ENCODE peak calls at places on chromosomes 1 and 21, in four cellular contexts. K, X, U and V are unnamed samples.

GRCh38 chr1:109643385-109644230 is 12.3 kb upstream of the GSTM4 start:
- DNase-seq in K (peak; percentile 94), X (peak; percentile 90), U (peak; percentile 62), V (peak; percentile 68)

GRCh38 chr1:225710804-225711203 is 57.9 kb upstream of the ENAH start:
- DNase-seq in K (peak; percentile 39), X (no peak), U (peak; percentile 89), V (no peak)

GRCh38 chr1:102466487-102466886 is 469.8 kb upstream of the OLFM3 start:
- DNase-seq in K (no peak), X (no peak), U (no peak), V (no peak)

GRCh38 chr1:153190373-153190772 is 12.9 kb upstream of the LELP1 start:
- DNase-seq in K (no peak), X (no peak), U (no peak), V (peak; percentile 27)

GRCh38 chr1:201111672-201112071 is 554 bp downstream of the CACNA1S start:
- DNase-seq in K (no peak), X (no peak), U (no peak), V (no peak)

GRCh38 chr1:20476260-20477038 is 9.6 kb downstream of the CAMK2N1 start:
- DNase-seq in K (no peak), X (peak; percentile 97), U (peak; percentile 34), V (no peak)

GRCh38 chr1:92211166-92211565 is 6.5 kb upstream of the C1orf146 start:
- DNase-seq in K (no peak), X (no peak), U (peak; percentile 87), V (no peak)

GRCh38 chr1:32199717-32200072 is 700 bp upstream of the CCDC28B start:
- DNase-seq in K (no peak), X (no peak), U (no peak), V (no peak)

GRCh38 chr1:166026143-166026542 is 140.7 kb downstream of the FAM78B start:
- DNase-seq in K (no peak), X (no peak), U (no peak), V (no peak)

GRCh38 chr1:53559854-53560571 is 100.8 kb downstream of the DMRTB1 start:
- DNase-seq in K (no peak), X (no peak), U (no peak), V (no peak)

GRCh38 chr1:224894915-224895314 is 34.6 kb upstream of the DNAH14 start:
- DNase-seq in K (peak; percentile 44), X (no peak), U (peak; percentile 38), V (no peak)

GRCh38 chr1:24022611-24023359 is 42.7 kb upstream of the SRSF10 start:
- DNase-seq in K (no peak), X (peak; percentile 58), U (peak; percentile 96), V (no peak)

GRCh38 chr1:6471086-6471841 is 5.3 kb upstream of the TNFRSF25 start:
- DNase-seq in K (no peak), X (peak; percentile 91), U (no peak), V (no peak)

GRCh38 chr1:23555225-23555801 is 4.0 kb downstream of the ID3 start:
- DNase-seq in K (no peak), X (peak; percentile 41), U (no peak), V (no peak)

GRCh38 chr21:46116189-46116845 is 18.4 kb downstream of the COL6A2 start:
- DNase-seq in K (no peak), X (no peak), U (no peak), V (no peak)

GRCh38 chr1:94061513-94062443 is 59.2 kb downstream of the ABCA4 start:
- DNase-seq in K (peak; percentile 77), X (peak; percentile 75), U (peak; percentile 74), V (peak; percentile 14)

GRCh38 chr21:35150562-35151226 is 101.6 kb upstream of the RUNX1 start:
- DNase-seq in K (no peak), X (no peak), U (peak; percentile 86), V (no peak)

GRCh38 chr1:240803151-240803550 is 191.2 kb upstream of the GREM2 start:
- DNase-seq in K (no peak), X (peak; percentile 35), U (peak; percentile 76), V (no peak)

GRCh38 chr1:32933742-32934322 is 30.8 kb downstream of the RNF19B start:
- DNase-seq in K (no peak), X (peak; percentile 92), U (peak; percentile 59), V (no peak)

GRCh38 chr21:41747943-41748738 is 18.7 kb downstream of the RIPK4 start:
- DNase-seq in K (no peak), X (no peak), U (no peak), V (no peak)

GRCh38 chr1:84174051-84174556 is 30.0 kb downstream of the PRKACB start:
- DNase-seq in K (no peak), X (no peak), U (peak; percentile 91), V (no peak)

GRCh38 chr1:231359113-231359512 is 21.0 kb downstream of the SPRTN start:
- DNase-seq in K (no peak), X (no peak), U (peak; percentile 89), V (no peak)

GRCh38 chr21:46113497-46114176 is 15.7 kb downstream of the COL6A2 start:
- DNase-seq in K (no peak), X (no peak), U (no peak), V (no peak)

DNA sequence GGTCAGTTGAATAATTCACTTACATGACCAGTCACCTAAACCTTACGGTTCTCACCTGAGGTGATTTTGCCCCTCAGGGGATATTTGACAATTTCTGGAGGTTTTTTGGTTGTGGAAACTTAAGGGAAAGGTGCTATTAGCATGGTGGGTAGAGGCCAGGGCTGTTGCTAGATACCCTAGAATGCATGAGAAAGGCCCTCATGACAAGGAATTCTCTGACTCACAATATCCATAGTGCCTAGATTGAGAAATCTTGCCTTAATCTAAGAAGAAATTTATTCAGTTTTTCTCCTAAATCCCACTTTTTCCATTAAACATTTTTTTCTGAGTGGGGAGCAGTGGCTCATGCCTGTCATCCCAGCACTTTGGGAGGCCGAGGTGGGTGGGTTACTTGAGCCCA is 119.7 kb downstream of the TGFB2 start:
- DNase-seq in K (no peak), X (no peak), U (no peak), V (no peak)
- H3K9ac ChIP-seq in K (no peak overlapping the region), X (no peak overlapping the region), U (no peak overlapping the region), V (no peak overlapping the region)

DNA sequence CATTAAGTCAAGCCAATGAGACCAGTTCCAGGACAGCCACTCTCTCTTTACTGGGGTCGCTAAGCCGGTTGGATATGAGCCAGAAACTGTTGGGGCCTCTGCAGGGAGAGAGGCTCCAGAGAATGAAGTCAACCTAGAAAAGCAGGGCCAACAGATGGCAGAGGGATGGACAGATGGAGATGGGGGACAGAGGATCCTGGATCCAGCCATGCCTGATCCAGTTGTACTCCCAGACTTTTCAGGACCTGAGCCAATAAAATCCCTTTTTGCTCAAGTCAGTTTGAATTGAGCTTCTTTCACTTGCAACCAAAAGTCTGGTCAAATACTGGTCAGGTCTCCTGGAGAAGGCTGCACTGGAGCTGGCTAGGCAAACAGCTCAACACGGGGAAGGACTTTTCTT is 2.2 kb downstream of the DHCR24 start:
- DNase-seq in K (no peak), X (no peak), U (no peak), V (no peak)
- H3K4me3 ChIP-seq in K (peak overlapping the region; percentile 99), X (no peak overlapping the region), U (peak overlapping the region; percentile 3), V (no peak overlapping the region)

GRCh38 chr21:16194851-16195251 is 465.1 kb downstream of the USP25 start:
- DNase-seq in K (no peak), X (no peak), U (peak; percentile 55), V (peak; percentile 44)
- H3K27ac ChIP-seq in K (no peak overlapping the region), X (no peak overlapping the region), U (peak overlapping the region; percentile 73), V (peak overlapping the region; percentile 68)

DNA sequence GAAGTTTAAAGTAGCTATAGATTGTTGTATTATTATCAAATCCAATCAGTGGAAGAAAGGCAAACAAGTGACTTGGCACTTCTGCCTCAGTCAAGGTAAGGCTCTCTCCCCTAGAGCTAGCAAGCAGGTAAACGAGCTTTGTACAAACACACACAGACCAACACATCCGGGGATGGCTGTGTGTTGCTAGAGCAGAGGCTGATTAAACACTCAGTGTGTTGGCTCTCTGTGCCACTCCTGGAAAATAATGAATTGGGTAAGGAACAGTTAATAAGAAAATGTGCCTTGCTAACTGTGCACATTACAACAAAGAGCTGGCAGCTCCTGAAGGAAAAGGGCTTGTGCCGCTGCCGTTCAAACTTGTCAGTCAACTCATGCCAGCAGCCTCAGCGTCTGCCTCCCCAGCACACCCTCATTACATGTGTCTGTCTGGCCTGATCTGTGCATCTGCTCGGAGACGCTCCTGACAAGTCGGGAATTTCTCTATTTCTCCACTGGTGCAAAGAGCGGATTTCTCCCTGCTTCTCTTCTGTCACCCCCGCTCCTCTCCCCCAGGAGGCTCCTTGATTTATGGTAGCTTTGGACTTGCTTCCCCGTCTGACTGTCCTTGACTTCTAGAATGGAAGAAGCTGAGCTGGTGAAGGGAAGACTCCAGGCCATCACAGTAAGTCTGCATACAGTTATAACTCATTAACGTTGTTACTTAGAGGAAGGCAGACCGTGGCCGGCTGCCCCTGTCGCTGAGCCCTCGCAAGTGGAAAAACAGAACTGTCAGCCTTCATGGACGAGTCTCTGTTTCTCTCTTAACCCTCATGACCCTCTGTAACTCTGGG is at the start of gene PALMD:
- DNase-seq in K (no peak), X (peak; percentile 22), U (peak; percentile 27), V (no peak)
- H3K9ac ChIP-seq in K (no peak within 1 kb of the TSS), X (no peak within 1 kb of the TSS), U (peak within 1 kb of the TSS; percentile 18), V (no peak within 1 kb of the TSS)